ENCODE peak calls at places on chromosomes 16 and 17, in ten cellular contexts. A is GM23248; U is CD8-positive, alpha-beta T cell; Z is transverse colon; S is aorta; C is prostate gland; K is ovary; Q is mammary epithelial cell; I is upper lobe of left lung; Y is body of pancreas. V is an unnamed sample.

GRCh38 chr16:74291577-74292208 is 4.9 kb upstream of the PSMD7 start:
- DNase-seq in A (no peak), U (no peak), Z (no peak), S (no peak), C (no peak), K (no peak), Q (peak; percentile 97), I (no peak), Y (no peak), V (no peak)

GRCh38 chr17:30346211-30346831 is 12.5 kb upstream of the TMIGD1 start:
- DNase-seq in A (peak; percentile 20), U (no peak), Z (no peak), S (no peak), C (no peak), K (no peak), Q (no peak), I (no peak), Y (no peak), V (no peak)

GRCh38 chr16:69706256-69706974 is 19.9 kb downstream of the NQO1 start:
- DNase-seq in A (peak; percentile 52), U (no peak), Z (no peak), S (no peak), C (peak; percentile 28), K (no peak), Q (peak; percentile 49), I (no peak), Y (no peak), V (no peak)

GRCh38 chr16:87461466-87461975 is 31.3 kb downstream of the ZCCHC14 start:
- DNase-seq in A (peak; percentile 54), U (no peak), Z (peak; percentile 93), S (peak; percentile 76), C (peak; percentile 89), K (peak; percentile 39), Q (peak; percentile 93), I (peak; percentile 97), Y (peak; percentile 95), V (no peak)

GRCh38 chr17:2008332-2009126 is 16.6 kb downstream of the RTN4RL1 start:
- DNase-seq in A (no peak), U (no peak), Z (peak; percentile 62), S (peak; percentile 5), C (no peak), K (no peak), Q (no peak), I (no peak), Y (no peak), V (no peak)

GRCh38 chr17:11738151-11738550 is 139.9 kb downstream of the DNAH9 start:
- DNase-seq in A (no peak), U (no peak), Z (no peak), S (no peak), C (no peak), K (no peak), Q (no peak), I (no peak), Y (no peak), V (no peak)

GRCh38 chr17:36653374-36653773 is 52.0 kb downstream of the MRM1 start:
- DNase-seq in A (no peak), U (no peak), Z (no peak), S (no peak), C (no peak), K (no peak), Q (no peak), I (no peak), Y (no peak), V (no peak)

GRCh38 chr17:44983563-44983962 is 15.5 kb upstream of the C1QL1 start:
- DNase-seq in A (no peak), U (no peak), Z (no peak), S (no peak), C (no peak), K (no peak), Q (no peak), I (no peak), Y (no peak), V (no peak)

GRCh38 chr16:81511371-81511770 is 66.8 kb downstream of the CMIP start:
- DNase-seq in A (peak; percentile 79), U (no peak), Z (no peak), S (peak; percentile 20), C (no peak), K (no peak), Q (peak; percentile 65), I (no peak), Y (no peak), V (no peak)

GRCh38 chr16:3980311-3981111 is 100.0 kb upstream of the CREBBP start:
- DNase-seq in A (peak; percentile 34), U (no peak), Z (no peak), S (no peak), C (no peak), K (peak; percentile 63), Q (no peak), I (no peak), Y (no peak), V (no peak)

GRCh38 chr17:16377804-16378400 is 3.0 kb upstream of the UBB start:
- DNase-seq in A (peak; percentile 91), U (no peak), Z (no peak), S (no peak), C (peak; percentile 56), K (no peak), Q (peak; percentile 83), I (no peak), Y (no peak), V (no peak)

GRCh38 chr17:42878123-42878880 is 22.3 kb upstream of the G6PC1 start:
- DNase-seq in A (no peak), U (no peak), Z (peak; percentile 60), S (no peak), C (no peak), K (no peak), Q (no peak), I (no peak), Y (peak; percentile 29), V (no peak)

GRCh38 chr17:71117461-71117860 is 948.1 kb downstream of the KCNJ2 start:
- DNase-seq in A (no peak), U (no peak), Z (no peak), S (no peak), C (no peak), K (no peak), Q (peak; percentile 12), I (no peak), Y (no peak), V (no peak)

GRCh38 chr17:54736573-54736972 is 164.1 kb upstream of the TOM1L1 start:
- DNase-seq in A (no peak), U (no peak), Z (no peak), S (no peak), C (no peak), K (no peak), Q (no peak), I (no peak), Y (no peak), V (no peak)

GRCh38 chr16:78183886-78184553 is 84.6 kb downstream of the WWOX start:
- DNase-seq in A (peak; percentile 26), U (no peak), Z (no peak), S (no peak), C (peak; percentile 16), K (no peak), Q (no peak), I (no peak), Y (no peak), V (no peak)

DNA sequence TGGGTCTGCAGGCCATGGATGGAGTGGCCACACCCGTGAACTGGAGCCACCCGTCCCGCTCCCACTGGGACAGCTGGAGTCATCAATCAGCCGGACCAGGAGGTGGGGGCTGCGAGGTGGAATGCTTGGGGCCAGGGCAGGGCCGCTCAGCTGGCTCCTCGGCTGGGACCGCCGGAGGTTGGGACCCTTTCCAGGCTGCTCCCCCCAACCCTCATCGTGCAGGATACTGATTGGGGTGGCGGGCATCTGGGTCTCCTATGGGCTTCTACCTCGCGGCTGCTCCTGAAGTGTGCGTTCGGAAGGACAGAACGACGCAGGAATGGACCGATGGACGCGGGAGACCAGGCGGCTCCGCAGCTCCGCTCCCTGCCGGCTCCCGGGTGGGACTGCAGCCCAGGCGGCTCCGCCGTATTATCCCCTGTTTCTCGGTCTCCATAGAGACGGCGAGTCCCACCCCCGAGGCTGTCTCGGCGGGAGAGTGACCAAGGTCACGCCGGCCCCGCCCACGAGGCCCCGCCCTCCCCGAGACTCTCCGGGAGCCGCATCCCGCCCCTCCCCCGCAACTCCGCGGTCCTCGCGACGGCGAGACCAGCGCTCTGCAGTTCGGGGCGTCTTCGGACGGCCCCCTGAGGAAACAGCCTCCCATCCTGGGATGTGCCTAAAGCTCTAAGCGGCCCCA is at the start of gene TPPP3:
- DNase-seq in A (peak; percentile 91), U (no peak), Z (peak; percentile 90), S (peak; percentile 92), C (no peak), K (peak; percentile 94), Q (peak; percentile 32), I (peak; percentile 89), Y (peak; percentile 87), V (peak; percentile 23)
- H3K4me3 ChIP-seq in A (peak within 1 kb of the TSS; percentile 54), U (peak within 1 kb of the TSS; percentile 6), Z (peak within 1 kb of the TSS; percentile 11), S (no peak within 1 kb of the TSS), C (peak within 1 kb of the TSS; percentile 20), K (peak within 1 kb of the TSS; percentile 32), Q (no peak within 1 kb of the TSS), I (peak within 1 kb of the TSS; percentile 51), Y (no peak within 1 kb of the TSS), V (no peak within 1 kb of the TSS)

GRCh38 chr17:7403902-7404736 is at the start of gene TMEM256:
- DNase-seq in A (peak; percentile 100), U (peak; percentile 92), Z (peak; percentile 99), S (peak; percentile 99), C (peak; percentile 99), K (peak; percentile 99), Q (peak; percentile 99), I (peak; percentile 99), Y (peak; percentile 99), V (peak; percentile 93)
- H3K27ac ChIP-seq in A (peak within 1 kb of the TSS; percentile 60), U (peak within 1 kb of the TSS; percentile 61), Z (peak within 1 kb of the TSS; percentile 95), S (peak within 1 kb of the TSS; percentile 70), C (peak within 1 kb of the TSS; percentile 83), K (peak within 1 kb of the TSS; percentile 95), Q (peak within 1 kb of the TSS; percentile 42), I (peak within 1 kb of the TSS; percentile 81), Y (peak within 1 kb of the TSS; percentile 86), V (peak within 1 kb of the TSS; percentile 67)

DNA sequence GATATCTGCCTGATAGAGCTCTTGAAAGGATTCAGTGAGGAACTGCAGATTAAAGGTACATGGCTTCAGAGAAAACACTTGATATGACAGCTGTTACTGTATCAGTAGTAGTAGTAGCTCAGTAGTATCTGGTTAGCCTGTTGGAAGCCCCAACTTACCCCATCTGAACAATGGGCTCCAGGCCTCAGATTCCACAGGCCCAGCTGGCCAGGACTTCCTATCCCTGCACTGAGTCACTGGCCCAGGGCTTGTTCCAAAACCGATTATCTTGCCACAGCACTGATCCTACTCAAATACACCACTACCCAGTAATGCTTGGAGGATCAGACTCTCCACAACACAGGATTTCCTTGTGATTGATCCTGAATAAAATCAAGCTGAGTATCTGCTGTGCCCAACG is 32.6 kb downstream of the DCUN1D3 start:
- DNase-seq in A (peak; percentile 68), U (no peak), Z (no peak), S (no peak), C (no peak), K (no peak), Q (peak; percentile 58), I (no peak), Y (no peak), V (no peak)
- H3K4me1 ChIP-seq in A (peaks cover 61% of the 10 kb centered on the region), U (no peaks in the 10 kb centered on the region), Z (peaks cover 49% of the 10 kb centered on the region), S (peaks cover 9% of the 10 kb centered on the region), C (peaks cover 2% of the 10 kb centered on the region), K (peaks cover 19% of the 10 kb centered on the region), Q (peaks cover 62% of the 10 kb centered on the region), I (peaks cover 56% of the 10 kb centered on the region), Y (peaks cover 66% of the 10 kb centered on the region), V (peaks cover 2% of the 10 kb centered on the region)

DNA sequence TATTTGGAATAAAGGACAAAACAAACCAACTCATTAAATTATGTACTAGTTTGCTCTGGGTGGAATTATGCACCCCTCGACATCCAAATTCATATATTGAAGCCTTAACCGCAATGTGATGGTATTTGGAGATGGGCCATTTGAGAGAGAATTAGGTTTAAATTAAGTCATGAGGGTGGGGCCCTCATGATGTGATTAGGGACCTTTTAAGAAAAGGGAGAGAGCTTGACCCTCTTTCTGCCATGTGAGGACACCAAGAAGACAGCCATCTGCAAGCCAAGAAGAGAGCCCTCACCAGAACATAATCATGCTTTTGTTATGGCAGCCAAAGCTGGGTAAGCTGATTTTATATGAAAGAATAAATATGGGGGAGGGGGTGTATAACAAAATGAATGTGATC is 2.0 kb downstream of the C16orf87 start:
- DNase-seq in A (no peak), U (no peak), Z (no peak), S (no peak), C (no peak), K (no peak), Q (no peak), I (no peak), Y (no peak), V (no peak)
- H3K4me3 ChIP-seq in A (peak overlapping the region; percentile 83), U (no peak overlapping the region), Z (no peak overlapping the region), S (no peak overlapping the region), C (no peak overlapping the region), K (no peak overlapping the region), Q (peak overlapping the region; percentile 80), I (no peak overlapping the region), Y (no peak overlapping the region), V (no peak overlapping the region)